ENCODE peak calls at places on chromosomes 7 and 10, in eight cellular contexts. U is ELF-1; B is activated naive CD4-positive, alpha-beta T cell; S is cardiac fibroblast; Y is activated CD4-positive, alpha-beta T cell treated with anti-CD3 and anti-CD28 coated beads, Interleukin-2, amount 50 U/mL, for 24 hours; X is posterior cingulate gyrus; L is sigmoid colon; N is T-helper 9 cell. I is an unnamed sample.

GRCh38 chr7:34198089-34198686 is 292.8 kb downstream of the BMPER start:
- DNase-seq in Y (no peak), X (no peak), U (no peak), S (peak), L (no peak), B (no peak), N (no peak), I (no peak)

GRCh38 chr7:137978464-137979237 is 23.2 kb downstream of the CREB3L2 start:
- DNase-seq in Y (no peak), B (no peak), L (peak), N (no peak), S (peak), U (no peak), X (no peak), I (no peak)

GRCh38 chr7:121398246-121398645 is 2.1 kb upstream of the FAM3C start:
- DNase-seq in L (no peak), X (no peak), U (peak), Y (no peak), N (no peak), B (no peak), S (peak), I (no peak)

GRCh38 chr7:46247622-46248181 is 326.6 kb upstream of the IGFBP3 start:
- DNase-seq in S (no peak), Y (no peak), B (no peak), L (no peak), X (no peak), N (no peak), U (no peak), I (no peak)

GRCh38 chr10:11210211-11210922 is 192.7 kb downstream of the CELF2 start:
- DNase-seq in B (no peak), X (no peak), U (no peak), Y (no peak), L (no peak), N (no peak), S (no peak), I (no peak)

GRCh38 chr10:118241229-118242137 is 100.6 kb downstream of the FAM204A start:
- DNase-seq in N (peak), B (peak), Y (peak), L (peak), X (peak), S (peak), U (peak), I (peak)

GRCh38 chr7:131008840-131009651 is 275.0 kb upstream of the KLF14 start:
- DNase-seq in Y (no peak), L (no peak), B (no peak), X (no peak), N (no peak), S (no peak), U (no peak), I (no peak)

GRCh38 chr7:22720791-22721786 is 5.9 kb upstream of the IL6 start:
- DNase-seq in U (no peak), S (no peak), X (no peak), L (no peak), Y (no peak), N (no peak), B (no peak), I (no peak)

GRCh38 chr7:38178695-38179344 is 775 bp downstream of the STARD3NL start:
- DNase-seq in L (no peak), B (no peak), U (no peak), Y (no peak), X (no peak), N (peak), S (peak), I (no peak)

I was measured in C1 segment of cervical spinal cord.